ENCODE peak calls at places on chromosomes 7 and 10, in ten cellular contexts. One of them, this sample, is unnamed.

GRCh38 chr10:114042895-114043531 is 653 bp upstream of the ADRB1 start:
- DNase-seq in ovary: no peak
- DNase-seq in brain microvascular endothelial cell: peak; percentile 41
- DNase-seq in heart right ventricle: peak; percentile 60
- DNase-seq in cardiac muscle cell: peak; percentile 58
- DNase-seq in body of pancreas: peak; percentile 50
- DNase-seq in MCF 10A: no peak
- DNase-seq in sigmoid colon: peak; percentile 76
- DNase-seq in BJ: no peak
- DNase-seq in GM12864: no peak
- DNase-seq in this sample: no peak

GRCh38 chr7:37065779-37066271 is 341.5 kb upstream of the AOAH start:
- DNase-seq in ovary: no peak
- DNase-seq in brain microvascular endothelial cell: peak; percentile 70
- DNase-seq in heart right ventricle: no peak
- DNase-seq in cardiac muscle cell: no peak
- DNase-seq in body of pancreas: no peak
- DNase-seq in MCF 10A: peak; percentile 8
- DNase-seq in sigmoid colon: no peak
- DNase-seq in BJ: no peak
- DNase-seq in GM12864: no peak
- DNase-seq in this sample: no peak

GRCh38 chr10:61987951-61988379 is 86.5 kb downstream of the ARID5B start:
- DNase-seq in ovary: no peak
- DNase-seq in brain microvascular endothelial cell: no peak
- DNase-seq in heart right ventricle: no peak
- DNase-seq in cardiac muscle cell: no peak
- DNase-seq in body of pancreas: no peak
- DNase-seq in MCF 10A: no peak
- DNase-seq in sigmoid colon: no peak
- DNase-seq in BJ: no peak
- DNase-seq in GM12864: peak; percentile 95
- DNase-seq in this sample: no peak

GRCh38 chr10:88592425-88592824 is 5.9 kb downstream of the LIPJ start:
- DNase-seq in ovary: no peak
- DNase-seq in brain microvascular endothelial cell: no peak
- DNase-seq in heart right ventricle: no peak
- DNase-seq in cardiac muscle cell: no peak
- DNase-seq in body of pancreas: no peak
- DNase-seq in MCF 10A: peak; percentile 5
- DNase-seq in sigmoid colon: no peak
- DNase-seq in BJ: no peak
- DNase-seq in GM12864: no peak
- DNase-seq in this sample: no peak

GRCh38 chr10:120456626-120457430 is at the start of gene PLPP4:
- DNase-seq in ovary: peak; percentile 29
- DNase-seq in brain microvascular endothelial cell: peak; percentile 12
- DNase-seq in heart right ventricle: peak; percentile 12
- DNase-seq in cardiac muscle cell: peak; percentile 76
- DNase-seq in body of pancreas: peak; percentile 53
- DNase-seq in MCF 10A: peak; percentile 32
- DNase-seq in sigmoid colon: no peak
- DNase-seq in BJ: no peak
- DNase-seq in GM12864: no peak
- DNase-seq in this sample: peak; percentile 74

GRCh38 chr7:42378149-42378548 is 141.1 kb upstream of the GLI3 start:
- DNase-seq in ovary: no peak
- DNase-seq in brain microvascular endothelial cell: no peak
- DNase-seq in heart right ventricle: no peak
- DNase-seq in cardiac muscle cell: no peak
- DNase-seq in body of pancreas: no peak
- DNase-seq in MCF 10A: no peak
- DNase-seq in sigmoid colon: no peak
- DNase-seq in BJ: no peak
- DNase-seq in GM12864: no peak
- DNase-seq in this sample: no peak

GRCh38 chr10:72886596-72887522 is 6.7 kb upstream of the OIT3 start:
- DNase-seq in ovary: no peak
- DNase-seq in brain microvascular endothelial cell: no peak
- DNase-seq in heart right ventricle: no peak
- DNase-seq in cardiac muscle cell: no peak
- DNase-seq in body of pancreas: no peak
- DNase-seq in MCF 10A: no peak
- DNase-seq in sigmoid colon: no peak
- DNase-seq in BJ: no peak
- DNase-seq in GM12864: no peak
- DNase-seq in this sample: no peak

GRCh38 chr10:88299787-88300186 is 283.3 kb downstream of the RNLS start:
- DNase-seq in ovary: no peak
- DNase-seq in brain microvascular endothelial cell: no peak
- DNase-seq in heart right ventricle: no peak
- DNase-seq in cardiac muscle cell: no peak
- DNase-seq in body of pancreas: no peak
- DNase-seq in MCF 10A: no peak
- DNase-seq in sigmoid colon: no peak
- DNase-seq in BJ: no peak
- DNase-seq in GM12864: no peak
- DNase-seq in this sample: no peak

GRCh38 chr10:76202777-76203176 is 771.4 kb downstream of the LRMDA start:
- DNase-seq in ovary: no peak
- DNase-seq in brain microvascular endothelial cell: peak; percentile 26
- DNase-seq in heart right ventricle: no peak
- DNase-seq in cardiac muscle cell: no peak
- DNase-seq in body of pancreas: no peak
- DNase-seq in MCF 10A: no peak
- DNase-seq in sigmoid colon: no peak
- DNase-seq in BJ: peak; percentile 61
- DNase-seq in GM12864: no peak
- DNase-seq in this sample: no peak

GRCh38 chr7:47875998-47876744 is 72.1 kb downstream of the PKD1L1 start:
- DNase-seq in ovary: no peak
- DNase-seq in brain microvascular endothelial cell: no peak
- DNase-seq in heart right ventricle: no peak
- DNase-seq in cardiac muscle cell: no peak
- DNase-seq in body of pancreas: no peak
- DNase-seq in MCF 10A: no peak
- DNase-seq in sigmoid colon: no peak
- DNase-seq in BJ: no peak
- DNase-seq in GM12864: no peak
- DNase-seq in this sample: no peak

GRCh38 chr10:22805304-22805703 is 90.9 kb upstream of the PIP4K2A start:
- DNase-seq in ovary: no peak
- DNase-seq in brain microvascular endothelial cell: no peak
- DNase-seq in heart right ventricle: no peak
- DNase-seq in cardiac muscle cell: no peak
- DNase-seq in body of pancreas: peak; percentile 31
- DNase-seq in MCF 10A: no peak
- DNase-seq in sigmoid colon: no peak
- DNase-seq in BJ: no peak
- DNase-seq in GM12864: no peak
- DNase-seq in this sample: no peak

GRCh38 chr7:157737151-157738063 is 400.6 kb downstream of the DNAJB6 start:
- DNase-seq in ovary: no peak
- DNase-seq in brain microvascular endothelial cell: no peak
- DNase-seq in heart right ventricle: no peak
- DNase-seq in cardiac muscle cell: no peak
- DNase-seq in body of pancreas: no peak
- DNase-seq in MCF 10A: no peak
- DNase-seq in sigmoid colon: no peak
- DNase-seq in BJ: no peak
- DNase-seq in GM12864: no peak
- DNase-seq in this sample: no peak

GRCh38 chr7:16270844-16271243 is 150.5 kb downstream of the CRPPA start:
- DNase-seq in ovary: no peak
- DNase-seq in brain microvascular endothelial cell: no peak
- DNase-seq in heart right ventricle: no peak
- DNase-seq in cardiac muscle cell: no peak
- DNase-seq in body of pancreas: no peak
- DNase-seq in MCF 10A: no peak
- DNase-seq in sigmoid colon: no peak
- DNase-seq in BJ: no peak
- DNase-seq in GM12864: no peak
- DNase-seq in this sample: no peak

GRCh38 chr7:88386757-88387156 is 80.1 kb upstream of the STEAP4 start:
- DNase-seq in ovary: no peak
- DNase-seq in brain microvascular endothelial cell: no peak
- DNase-seq in heart right ventricle: no peak
- DNase-seq in cardiac muscle cell: no peak
- DNase-seq in body of pancreas: no peak
- DNase-seq in MCF 10A: no peak
- DNase-seq in sigmoid colon: no peak
- DNase-seq in BJ: no peak
- DNase-seq in GM12864: no peak
- DNase-seq in this sample: no peak

GRCh38 chr10:19817251-19818046 is 1.2 kb downstream of the PLXDC2 start:
- DNase-seq in ovary: peak; percentile 45
- DNase-seq in brain microvascular endothelial cell: no peak
- DNase-seq in heart right ventricle: peak; percentile 35
- DNase-seq in cardiac muscle cell: peak; percentile 47
- DNase-seq in body of pancreas: peak; percentile 13
- DNase-seq in MCF 10A: peak; percentile 61
- DNase-seq in sigmoid colon: peak; percentile 72
- DNase-seq in BJ: no peak
- DNase-seq in GM12864: no peak
- DNase-seq in this sample: no peak

GRCh38 chr10:129772472-129773358 is 191.4 kb downstream of the EBF3 start:
- DNase-seq in ovary: no peak
- DNase-seq in brain microvascular endothelial cell: no peak
- DNase-seq in heart right ventricle: no peak
- DNase-seq in cardiac muscle cell: no peak
- DNase-seq in body of pancreas: no peak
- DNase-seq in MCF 10A: no peak
- DNase-seq in sigmoid colon: no peak
- DNase-seq in BJ: no peak
- DNase-seq in GM12864: no peak
- DNase-seq in this sample: peak; percentile 51

GRCh38 chr10:132900211-132900756 is 42.1 kb downstream of the CFAP46 start:
- DNase-seq in ovary: peak; percentile 8
- DNase-seq in brain microvascular endothelial cell: no peak
- DNase-seq in heart right ventricle: peak; percentile 3
- DNase-seq in cardiac muscle cell: no peak
- DNase-seq in body of pancreas: peak; percentile 0
- DNase-seq in MCF 10A: no peak
- DNase-seq in sigmoid colon: peak; percentile 60
- DNase-seq in BJ: no peak
- DNase-seq in GM12864: no peak
- DNase-seq in this sample: no peak

GRCh38 chr10:18417950-18418527 is 233.3 kb downstream of the NSUN6 start:
- DNase-seq in ovary: no peak
- DNase-seq in brain microvascular endothelial cell: no peak
- DNase-seq in heart right ventricle: no peak
- DNase-seq in cardiac muscle cell: no peak
- DNase-seq in body of pancreas: no peak
- DNase-seq in MCF 10A: no peak
- DNase-seq in sigmoid colon: no peak
- DNase-seq in BJ: no peak
- DNase-seq in GM12864: no peak
- DNase-seq in this sample: no peak
- TF ChIP-seq CTCF in ovary: no peak
- TF ChIP-seq CTCF in brain microvascular endothelial cell: no peak
- TF ChIP-seq CTCF in heart right ventricle: no peak
- TF ChIP-seq CTCF in cardiac muscle cell: no peak
- TF ChIP-seq CTCF in body of pancreas: no peak
- TF ChIP-seq CTCF in MCF 10A: no peak
- TF ChIP-seq CTCF in sigmoid colon: no peak
- TF ChIP-seq CTCF in BJ: no peak
- TF ChIP-seq CTCF in GM12864: no peak
- TF ChIP-seq CTCF in this sample: no peak

GRCh38 chr7:73454424-73454823 is 20.8 kb downstream of the FZD9 start:
- DNase-seq in ovary: no peak
- DNase-seq in brain microvascular endothelial cell: no peak
- DNase-seq in heart right ventricle: no peak
- DNase-seq in cardiac muscle cell: no peak
- DNase-seq in body of pancreas: no peak
- DNase-seq in MCF 10A: no peak
- DNase-seq in sigmoid colon: no peak
- DNase-seq in BJ: no peak
- DNase-seq in GM12864: no peak
- DNase-seq in this sample: no peak
- TF ChIP-seq CTCF in ovary: no peak
- TF ChIP-seq CTCF in brain microvascular endothelial cell: no peak
- TF ChIP-seq CTCF in heart right ventricle: no peak
- TF ChIP-seq CTCF in cardiac muscle cell: no peak
- TF ChIP-seq CTCF in body of pancreas: no peak
- TF ChIP-seq CTCF in MCF 10A: no peak
- TF ChIP-seq CTCF in sigmoid colon: no peak
- TF ChIP-seq CTCF in BJ: no peak
- TF ChIP-seq CTCF in GM12864: no peak
- TF ChIP-seq CTCF in this sample: no peak

GRCh38 chr7:131507592-131508331 is 48.7 kb downstream of the PODXL start:
- DNase-seq in ovary: peak; percentile 87
- DNase-seq in brain microvascular endothelial cell: peak; percentile 73
- DNase-seq in heart right ventricle: peak; percentile 87
- DNase-seq in cardiac muscle cell: peak; percentile 77
- DNase-seq in body of pancreas: peak; percentile 92
- DNase-seq in MCF 10A: peak; percentile 79
- DNase-seq in sigmoid colon: peak; percentile 92
- DNase-seq in BJ: no peak
- DNase-seq in GM12864: no peak
- DNase-seq in this sample: peak; percentile 84

GRCh38 chr7:131509781-131510180 is 46.6 kb downstream of the PODXL start:
- DNase-seq in ovary: no peak
- DNase-seq in brain microvascular endothelial cell: no peak
- DNase-seq in heart right ventricle: no peak
- DNase-seq in cardiac muscle cell: no peak
- DNase-seq in body of pancreas: no peak
- DNase-seq in MCF 10A: no peak
- DNase-seq in sigmoid colon: no peak
- DNase-seq in BJ: no peak
- DNase-seq in GM12864: no peak
- DNase-seq in this sample: no peak

GRCh38 chr7:131506597-131506996 is 49.8 kb downstream of the PODXL start:
- DNase-seq in ovary: no peak
- DNase-seq in brain microvascular endothelial cell: no peak
- DNase-seq in heart right ventricle: no peak
- DNase-seq in cardiac muscle cell: no peak
- DNase-seq in body of pancreas: peak; percentile 21
- DNase-seq in MCF 10A: no peak
- DNase-seq in sigmoid colon: no peak
- DNase-seq in BJ: no peak
- DNase-seq in GM12864: no peak
- DNase-seq in this sample: no peak

GRCh38 chr7:131511071-131511470 is 45.4 kb downstream of the PODXL start:
- DNase-seq in ovary: no peak
- DNase-seq in brain microvascular endothelial cell: no peak
- DNase-seq in heart right ventricle: no peak
- DNase-seq in cardiac muscle cell: no peak
- DNase-seq in body of pancreas: no peak
- DNase-seq in MCF 10A: no peak
- DNase-seq in sigmoid colon: no peak
- DNase-seq in BJ: no peak
- DNase-seq in GM12864: no peak
- DNase-seq in this sample: no peak

GRCh38 chr7:131509087-131509486 is 47.3 kb downstream of the PODXL start:
- DNase-seq in ovary: no peak
- DNase-seq in brain microvascular endothelial cell: no peak
- DNase-seq in heart right ventricle: no peak
- DNase-seq in cardiac muscle cell: no peak
- DNase-seq in body of pancreas: peak; percentile 20
- DNase-seq in MCF 10A: no peak
- DNase-seq in sigmoid colon: no peak
- DNase-seq in BJ: no peak
- DNase-seq in GM12864: no peak
- DNase-seq in this sample: no peak
- TF ChIP-seq CTCF in ovary: no peak
- TF ChIP-seq CTCF in brain microvascular endothelial cell: no peak
- TF ChIP-seq CTCF in heart right ventricle: no peak
- TF ChIP-seq CTCF in cardiac muscle cell: no peak
- TF ChIP-seq CTCF in body of pancreas: no peak
- TF ChIP-seq CTCF in MCF 10A: no peak
- TF ChIP-seq CTCF in sigmoid colon: no peak
- TF ChIP-seq CTCF in BJ: no peak
- TF ChIP-seq CTCF in GM12864: no peak
- TF ChIP-seq CTCF in this sample: no peak

GRCh38 chr10:36178616-36179015 is 536.5 kb upstream of the FZD8 start:
- DNase-seq in ovary: no peak
- DNase-seq in brain microvascular endothelial cell: no peak
- DNase-seq in heart right ventricle: no peak
- DNase-seq in cardiac muscle cell: no peak
- DNase-seq in body of pancreas: no peak
- DNase-seq in MCF 10A: no peak
- DNase-seq in sigmoid colon: no peak
- DNase-seq in BJ: no peak
- DNase-seq in GM12864: no peak
- DNase-seq in this sample: no peak
- TF ChIP-seq CTCF in ovary: no peak
- TF ChIP-seq CTCF in brain microvascular endothelial cell: no peak
- TF ChIP-seq CTCF in heart right ventricle: no peak
- TF ChIP-seq CTCF in cardiac muscle cell: no peak
- TF ChIP-seq CTCF in body of pancreas: no peak
- TF ChIP-seq CTCF in MCF 10A: no peak
- TF ChIP-seq CTCF in sigmoid colon: no peak
- TF ChIP-seq CTCF in BJ: no peak
- TF ChIP-seq CTCF in GM12864: no peak
- TF ChIP-seq CTCF in this sample: no peak

This sample was measured in type B pancreatic cell.